ENCODE peak calls at places on chromosomes 13 and 19, in five cellular contexts. A is NCI-H1694 treated with DMSO at 0.1 percent for 48 hours; W is activated CD4-positive, alpha-beta T cell treated with anti-CD3 and anti-CD28 coated beads for 36 hours; Y is germinal center; J is mucosa of gallbladder. M is an unnamed sample.

GRCh38 chr19:21463449-21464105 is 41.8 kb upstream of the ZNF429 start:
- DNase-seq in J (peak), Y (peak), A (no peak), W (peak), M (peak)

GRCh38 chr19:2291185-2291751 is 9.3 kb upstream of the PEAK3 start:
- DNase-seq in Y (no peak), A (no peak), W (no peak), J (no peak), M (no peak)

GRCh38 chr19:3674784-3675183 is 25.5 kb downstream of the PIP5K1C start:
- DNase-seq in W (no peak), Y (no peak), J (no peak), A (no peak), M (no peak)

GRCh38 chr13:75723927-75724326 is 87.8 kb downstream of the LMO7 start:
- DNase-seq in W (no peak), Y (no peak), J (no peak), A (no peak), M (no peak)

GRCh38 chr19:44757057-44757734 is 8.7 kb downstream of the BCL3 start:
- DNase-seq in Y (no peak), W (no peak), A (no peak), J (no peak), M (no peak)

GRCh38 chr19:1746401-1747284 is 6.7 kb upstream of the ONECUT3 start:
- DNase-seq in Y (no peak), J (peak), W (no peak), A (no peak), M (no peak)

GRCh38 chr19:55973982-55974381 is 12.6 kb upstream of the NLRP5 start:
- DNase-seq in A (no peak), W (no peak), J (no peak), Y (no peak), M (no peak)

GRCh38 chr19:18156841-18157464 is 4.0 kb downstream of the PIK3R2 start:
- DNase-seq in J (peak), Y (no peak), W (no peak), A (peak), M (no peak)

GRCh38 chr19:2722541-2723344 is 1.6 kb upstream of the DIRAS1 start:
- DNase-seq in Y (no peak), J (peak), A (no peak), W (no peak), M (no peak)

GRCh38 chr19:30224689-30225606 is 147.2 kb upstream of the ZNF536 start:
- DNase-seq in W (peak), Y (no peak), A (no peak), J (no peak), M (no peak)

GRCh38 chr19:13097331-13098258 is 5.1 kb downstream of the LYL1 start:
- DNase-seq in J (no peak), A (no peak), W (peak), Y (no peak), M (no peak)

GRCh38 chr19:497861-498590 is 1.7 kb downstream of the MADCAM1 start:
- DNase-seq in W (no peak), J (no peak), A (no peak), Y (no peak), M (no peak)

GRCh38 chr19:1513492-1514294 is 874 bp upstream of the ADAMTSL5 start:
- DNase-seq in Y (peak), W (peak), J (no peak), A (no peak), M (peak)

GRCh38 chr13:33326246-33326645 is 40.7 kb upstream of the STARD13 start:
- DNase-seq in Y (no peak), A (no peak), J (no peak), W (no peak), M (no peak)

GRCh38 chr13:65470781-65471180 is 1759.4 kb downstream of the PCDH9 start:
- DNase-seq in W (no peak), A (no peak), Y (no peak), J (no peak), M (no peak)

GRCh38 chr13:19070398-19070735 is 111.3 kb downstream of the TUBA3C start:
- DNase-seq in J (no peak), W (no peak), Y (no peak), A (no peak), M (no peak)

GRCh38 chr19:42655748-42656147 is 61.0 kb upstream of the CEACAM8 start:
- DNase-seq in J (no peak), Y (no peak), A (no peak), W (no peak), M (no peak)

GRCh38 chr19:49921871-49922755 is 6.9 kb upstream of the ATF5 start:
- DNase-seq in J (no peak), A (no peak), W (peak), Y (no peak), M (no peak)

GRCh38 chr13:97222934-97223710 is 989 bp downstream of the MBNL2 start:
- DNase-seq in J (no peak), Y (no peak), W (no peak), A (no peak), M (no peak)

GRCh38 chr19:45492137-45492626 is 4.7 kb downstream of the RTN2 start:
- DNase-seq in A (no peak), Y (no peak), W (no peak), J (no peak), M (no peak)

GRCh38 chr19:55372316-55373081 is 2.2 kb upstream of the IL11 start:
- DNase-seq in A (no peak), J (no peak), W (peak), Y (no peak), M (no peak)

GRCh38 chr19:43504426-43505185 is at the start of gene PHLDB3:
- DNase-seq in A (no peak), Y (peak), J (peak), W (peak), M (no peak)